ENCODE peak calls at places on chromosome 18, in six cellular contexts. H is stimulated activated CD8-positive, alpha-beta memory T cell treated with anti-CD3 and anti-CD28 coated beads, Interleukin-2, amount 100 ng/mL, for 1 hour; B is brain microvascular endothelial cell; E is fibroblast of mammary gland; Y is fibroblast of the aortic adventitia; Q is nucleus accumbens. M is an unnamed sample.

GRCh38 chr18:57931038-57931437 is 113.0 kb upstream of the NEDD4L start:
- DNase-seq in B (no peak), E (no peak), H (no peak), Q (no peak), Y (no peak), M (no peak)

GRCh38 chr18:32831781-32832180 is 59.0 kb upstream of the KLHL14 start:
- DNase-seq in E (peak), B (no peak), H (no peak), Y (no peak), Q (no peak), M (no peak)

GRCh38 chr18:59994357-59994756 is 94.6 kb downstream of the PMAIP1 start:
- DNase-seq in Y (no peak), H (no peak), Q (no peak), E (peak), B (no peak), M (no peak)

GRCh38 chr18:76643199-76643598 is 148.2 kb upstream of the ZNF516 start:
- DNase-seq in Q (no peak), E (no peak), Y (no peak), H (no peak), B (no peak), M (no peak)

GRCh38 chr18:13181765-13182164 is 36.8 kb upstream of the LDLRAD4 start:
- DNase-seq in Y (no peak), B (no peak), E (no peak), Q (no peak), H (no peak), M (no peak)

GRCh38 chr18:48539406-48540328 is 836 bp downstream of the CTIF start:
- DNase-seq in Y (peak), B (peak), H (no peak), E (peak), Q (peak), M (peak)

GRCh38 chr18:58723810-58724602 is 52.7 kb downstream of the MALT1 start:
- DNase-seq in E (peak), Q (no peak), Y (peak), B (no peak), H (no peak), M (no peak)

GRCh38 chr18:484749-485464 is 15.6 kb downstream of the COLEC12 start:
- DNase-seq in H (no peak), Y (no peak), Q (no peak), B (no peak), E (peak), M (no peak)

GRCh38 chr18:59881728-59882685 is 17.8 kb upstream of the PMAIP1 start:
- DNase-seq in B (peak), Y (peak), E (peak), Q (no peak), H (no peak), M (no peak)

GRCh38 chr18:60984496-60984895 is 348.7 kb upstream of the CDH20 start:
- DNase-seq in E (peak), Y (peak), Q (no peak), B (peak), H (no peak), M (no peak)

GRCh38 chr18:9802774-9803697 is 82.7 kb upstream of the TXNDC2 start:
- DNase-seq in H (no peak), Q (no peak), B (peak), Y (peak), E (peak), M (no peak)

GRCh38 chr18:78145096-78145495 is 834.5 kb upstream of the SALL3 start:
- DNase-seq in E (no peak), Y (no peak), B (no peak), Q (no peak), H (no peak), M (no peak)

GRCh38 chr18:13471971-13472628 is 253.5 kb downstream of the LDLRAD4 start:
- DNase-seq in H (no peak), E (no peak), B (no peak), Q (peak), Y (no peak), M (no peak)

GRCh38 chr18:12017079-12017478 is 35.8 kb downstream of the IMPA2 start:
- DNase-seq in H (no peak), E (no peak), Q (no peak), Y (no peak), B (no peak), M (no peak)

GRCh38 chr18:37484893-37485834 is 80.4 kb downstream of the CELF4 start:
- DNase-seq in E (peak), H (no peak), Y (no peak), Q (no peak), B (no peak), M (no peak)

GRCh38 chr18:77108001-77108692 is 24.4 kb downstream of the MBP start:
- DNase-seq in E (peak), H (no peak), Q (no peak), B (peak), Y (peak), M (no peak)

GRCh38 chr18:76979111-76979751 is 153.4 kb downstream of the MBP start:
- DNase-seq in B (no peak), E (no peak), Y (no peak), H (no peak), Q (no peak), M (peak)

GRCh38 chr18:63320690-63321265 is 1.2 kb upstream of the BCL2 start:
- DNase-seq in E (peak), Q (no peak), B (no peak), H (no peak), Y (peak), M (peak)

GRCh38 chr18:42409005-42409404 is 454.0 kb downstream of the PIK3C3 start:
- DNase-seq in Q (no peak), E (no peak), B (no peak), Y (no peak), H (no peak), M (no peak)

GRCh38 chr18:79876497-79876896 is 75.0 kb downstream of the SLC66A2 start:
- DNase-seq in Q (no peak), H (no peak), E (no peak), B (no peak), Y (no peak), M (peak)

GRCh38 chr18:54734059-54734458 is 94.2 kb upstream of the RAB27B start:
- DNase-seq in Y (peak), B (peak), E (peak), H (no peak), Q (no peak), M (no peak)

GRCh38 chr18:33751613-33752221 is 173.7 kb downstream of the ASXL3 start:
- DNase-seq in Y (peak), Q (no peak), H (no peak), E (peak), B (no peak), M (no peak)

GRCh38 chr18:5546660-5547059 is 2.9 kb upstream of the EPB41L3 start:
- DNase-seq in H (no peak), Y (peak), B (peak), Q (no peak), E (peak), M (no peak)

GRCh38 chr18:37476182-37476581 is 89.4 kb downstream of the CELF4 start:
- DNase-seq in Q (no peak), Y (peak), E (peak), B (peak), H (no peak), M (no peak)

GRCh38 chr18:69567813-69568488 is 167.3 kb downstream of the DOK6 start:
- DNase-seq in B (no peak), Q (no peak), H (no peak), E (no peak), Y (no peak), M (no peak)

GRCh38 chr18:41756141-41756540 is 198.9 kb upstream of the PIK3C3 start:
- DNase-seq in Y (no peak), Q (no peak), H (no peak), B (no peak), E (no peak), M (no peak)

GRCh38 chr18:13447621-13448020 is 229.1 kb downstream of the LDLRAD4 start:
- DNase-seq in Q (no peak), H (no peak), Y (peak), B (peak), E (peak), M (peak)

GRCh38 chr18:35174093-35174731 is 66.6 kb upstream of the ZNF397 start:
- DNase-seq in E (no peak), B (no peak), H (no peak), Q (no peak), Y (no peak), M (no peak)

GRCh38 chr18:45373286-45373880 is 241.9 kb upstream of the SLC14A2 start:
- DNase-seq in Y (no peak), Q (no peak), H (no peak), B (no peak), E (no peak), M (no peak)

GRCh38 chr18:8800041-8800441 is 94.7 kb downstream of the MTCL1 start:
- DNase-seq in Q (no peak), H (no peak), E (peak), Y (no peak), B (no peak), M (no peak)

GRCh38 chr18:56799756-56800155 is 148.6 kb downstream of the WDR7 start:
- DNase-seq in Q (no peak), B (no peak), H (no peak), E (peak), Y (peak), M (no peak)

GRCh38 chr18:12993439-12993838 is 2.3 kb downstream of the CEP192 start:
- DNase-seq in B (no peak), Y (no peak), H (no peak), E (no peak), Q (no peak), M (no peak)

M was measured in coronary artery.